ENCODE peak calls at places on chromosomes 16 and 17, in five cellular contexts. A is fibroblast of mammary gland, D is NB4, O is IMR-90, R is A549. Z is an unnamed sample.

GRCh38 chr17:9924735-9925191 is 19.7 kb upstream of the RCVRN start:
- DNase-seq in O (peak), A (peak), R (peak), D (peak), Z (peak)

GRCh38 chr16:50274771-50275415 is 8.5 kb downstream of the ADCY7 start:
- DNase-seq in R (no peak), O (no peak), D (no peak), A (no peak), Z (no peak)

GRCh38 chr17:55456307-55457240 is 34.9 kb upstream of the MMD start:
- DNase-seq in D (no peak), R (no peak), O (no peak), A (peak), Z (no peak)

GRCh38 chr17:50347087-50347893 is 1.4 kb downstream of the XYLT2 start:
- DNase-seq in R (no peak), D (no peak), A (no peak), O (peak), Z (no peak)

GRCh38 chr17:12068946-12069345 is 48.3 kb downstream of the MAP2K4 start:
- DNase-seq in A (no peak), O (peak), R (no peak), D (no peak), Z (peak)

GRCh38 chr17:50257574-50258224 is 16.6 kb upstream of the TMEM92 start:
- DNase-seq in D (no peak), R (no peak), A (no peak), O (no peak), Z (no peak)

GRCh38 chr16:57629516-57630401 is 1.3 kb downstream of the ADGRG1 start:
- DNase-seq in O (no peak), R (no peak), A (no peak), D (no peak), Z (no peak)

GRCh38 chr17:71933306-71933705 is 187.5 kb upstream of the SOX9 start:
- DNase-seq in D (no peak), A (no peak), R (no peak), O (no peak), Z (no peak)

GRCh38 chr17:72266099-72266852 is 145.5 kb downstream of the SOX9 start:
- DNase-seq in O (no peak), R (no peak), A (no peak), D (no peak), Z (no peak)

GRCh38 chr16:88804173-88804551 is 573 bp downstream of the CDT1 start:
- DNase-seq in A (no peak), O (no peak), R (no peak), D (no peak), Z (no peak)

GRCh38 chr17:50162466-50163254 is 3.1 kb upstream of the SGCA start:
- DNase-seq in O (no peak), R (no peak), A (no peak), D (no peak), Z (no peak)

GRCh38 chr17:31654936-31655335 is 204.1 kb downstream of the COPRS start:
- DNase-seq in D (peak), A (no peak), O (peak), R (no peak), Z (no peak)

GRCh38 chr17:32281011-32281451 is 15.4 kb downstream of the RHBDL3 start:
- DNase-seq in O (no peak), A (no peak), D (no peak), R (no peak), Z (no peak)

GRCh38 chr16:2697401-2697948 is 15.2 kb downstream of the KCTD5 start:
- DNase-seq in A (no peak), R (no peak), O (no peak), D (no peak), Z (no peak)

GRCh38 chr16:23518435-23518891 is 8.2 kb upstream of the GGA2 start:
- DNase-seq in O (peak), R (no peak), D (peak), A (no peak), Z (peak)

GRCh38 chr16:17331071-17331521 is 139.7 kb downstream of the XYLT1 start:
- DNase-seq in R (no peak), O (no peak), A (peak), D (no peak), Z (no peak)

GRCh38 chr17:57429966-57430365 is 173.6 kb downstream of the MSI2 start:
- DNase-seq in O (no peak), R (no peak), A (no peak), D (no peak), Z (no peak)

GRCh38 chr17:19390951-19391350 is 4.0 kb upstream of the MFAP4 start:
- DNase-seq in R (no peak), O (no peak), A (no peak), D (no peak), Z (no peak)

GRCh38 chr17:69268442-69269068 is 39.9 kb upstream of the ABCA10 start:
- DNase-seq in O (no peak), A (no peak), R (peak), D (no peak), Z (no peak)

GRCh38 chr16:24986512-24987303 is 28.5 kb downstream of the ARHGAP17 start:
- DNase-seq in O (peak), D (peak), A (peak), R (peak), Z (peak)

GRCh38 chr17:36494674-36495073 is 8.2 kb downstream of the ZNHIT3 start:
- DNase-seq in A (no peak), O (no peak), R (no peak), D (no peak), Z (no peak)

GRCh38 chr16:11273721-11274324 is 394 bp upstream of the PRM3 start:
- DNase-seq in A (no peak), D (no peak), R (peak), O (no peak), Z (no peak)

GRCh38 chr17:68294196-68294555 is 2.9 kb downstream of the ARSG start:
- DNase-seq in O (no peak), D (peak), R (no peak), A (no peak), Z (no peak)

GRCh38 chr16:88536510-88536909 is 33.7 kb upstream of the ZC3H18 start:
- DNase-seq in A (no peak), R (no peak), D (no peak), O (no peak), Z (no peak)

GRCh38 chr16:70689035-70689969 is 3.4 kb upstream of the MTSS2 start:
- DNase-seq in R (no peak), A (no peak), D (no peak), O (no peak), Z (no peak)

GRCh38 chr16:4787068-4787467 is 1.1 kb downstream of the SEPTIN12 start:
- DNase-seq in R (no peak), O (no peak), A (no peak), D (no peak), Z (no peak)

GRCh38 chr16:4788910-4789309 is 765 bp upstream of the SEPTIN12 start:
- DNase-seq in O (no peak), D (no peak), A (no peak), R (no peak), Z (no peak)

GRCh38 chr16:4785758-4786433 is 2.2 kb downstream of the SEPTIN12 start:
- DNase-seq in R (no peak), D (no peak), O (no peak), A (no peak), Z (no peak)

GRCh38 chr16:4788489-4788889 is 344 bp upstream of the SEPTIN12 start:
- DNase-seq in A (no peak), D (no peak), R (no peak), O (no peak), Z (no peak)

DNA sequence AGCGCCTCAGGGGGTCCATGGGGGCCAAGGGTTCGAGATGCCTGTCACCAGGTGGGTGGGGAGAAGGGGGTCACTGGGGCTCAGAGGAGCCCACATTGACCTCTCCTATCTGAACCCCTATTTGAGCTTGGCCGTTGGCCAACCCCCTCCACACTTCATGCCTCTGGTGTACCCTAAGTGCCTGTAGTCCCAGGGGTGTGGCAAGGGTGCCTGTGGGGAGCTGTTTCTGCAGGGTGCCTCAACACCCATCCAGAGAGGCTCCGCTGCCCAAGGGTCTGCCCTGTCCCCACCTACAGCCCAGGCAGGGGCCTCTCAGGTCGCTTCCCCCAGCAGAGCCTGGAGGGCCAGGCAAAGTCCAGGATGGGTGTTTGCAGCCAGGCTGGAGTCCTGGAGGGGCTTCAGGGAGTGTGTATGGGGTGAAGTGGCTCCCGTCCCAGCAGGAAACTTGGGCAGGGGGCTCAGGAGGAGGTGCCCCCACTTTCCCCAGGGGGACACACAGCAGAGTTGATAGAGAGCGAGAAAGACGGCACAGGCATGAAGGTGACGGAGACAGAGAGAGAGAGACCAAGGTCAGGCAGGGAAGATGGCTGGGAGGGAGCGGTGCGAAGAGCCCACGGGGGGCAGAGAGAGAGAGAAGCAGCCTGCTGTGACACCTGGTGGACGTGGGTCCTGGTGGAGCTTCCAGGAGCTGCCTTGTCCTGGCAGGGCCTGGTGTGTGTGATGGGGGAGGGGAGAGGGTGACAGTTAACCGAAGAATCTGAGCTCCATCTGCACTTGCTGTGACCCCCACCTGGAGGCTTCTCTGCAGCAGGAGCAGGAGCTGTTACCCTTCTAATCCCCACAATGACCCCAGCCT is at the start of gene SEPTIN12:
- DNase-seq in O (no peak), A (no peak), D (no peak), R (no peak), Z (no peak)
- TF ChIP-seq CTCF in O (no peak), A (no peak), D (no peak), R (no peak), Z (no peak)

DNA sequence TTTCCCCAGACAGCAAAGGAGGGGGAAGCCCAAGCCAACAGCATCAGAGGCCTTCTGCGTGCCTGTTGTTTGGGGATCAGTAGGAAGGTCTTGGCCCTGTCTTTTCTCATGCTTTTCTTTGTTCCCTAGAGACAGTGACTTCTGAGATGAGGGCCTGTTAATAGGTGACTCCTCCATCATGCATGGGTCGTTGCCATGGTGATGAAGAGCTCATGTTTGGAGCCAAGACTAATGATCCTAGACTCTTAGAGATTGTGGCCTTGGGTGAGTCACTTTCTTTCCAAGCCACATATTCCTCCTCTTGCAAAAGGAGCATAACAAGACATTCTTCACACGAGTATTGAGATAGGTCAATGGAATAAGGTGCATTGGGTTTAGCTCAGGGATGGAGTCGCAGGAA is 201.1 kb upstream of the ASIC2 start:
- DNase-seq in A (peak), D (no peak), O (no peak), R (no peak), Z (no peak)
- TF ChIP-seq CTCF in A (no peak), D (no peak), O (no peak), R (no peak), Z (no peak)

DNA sequence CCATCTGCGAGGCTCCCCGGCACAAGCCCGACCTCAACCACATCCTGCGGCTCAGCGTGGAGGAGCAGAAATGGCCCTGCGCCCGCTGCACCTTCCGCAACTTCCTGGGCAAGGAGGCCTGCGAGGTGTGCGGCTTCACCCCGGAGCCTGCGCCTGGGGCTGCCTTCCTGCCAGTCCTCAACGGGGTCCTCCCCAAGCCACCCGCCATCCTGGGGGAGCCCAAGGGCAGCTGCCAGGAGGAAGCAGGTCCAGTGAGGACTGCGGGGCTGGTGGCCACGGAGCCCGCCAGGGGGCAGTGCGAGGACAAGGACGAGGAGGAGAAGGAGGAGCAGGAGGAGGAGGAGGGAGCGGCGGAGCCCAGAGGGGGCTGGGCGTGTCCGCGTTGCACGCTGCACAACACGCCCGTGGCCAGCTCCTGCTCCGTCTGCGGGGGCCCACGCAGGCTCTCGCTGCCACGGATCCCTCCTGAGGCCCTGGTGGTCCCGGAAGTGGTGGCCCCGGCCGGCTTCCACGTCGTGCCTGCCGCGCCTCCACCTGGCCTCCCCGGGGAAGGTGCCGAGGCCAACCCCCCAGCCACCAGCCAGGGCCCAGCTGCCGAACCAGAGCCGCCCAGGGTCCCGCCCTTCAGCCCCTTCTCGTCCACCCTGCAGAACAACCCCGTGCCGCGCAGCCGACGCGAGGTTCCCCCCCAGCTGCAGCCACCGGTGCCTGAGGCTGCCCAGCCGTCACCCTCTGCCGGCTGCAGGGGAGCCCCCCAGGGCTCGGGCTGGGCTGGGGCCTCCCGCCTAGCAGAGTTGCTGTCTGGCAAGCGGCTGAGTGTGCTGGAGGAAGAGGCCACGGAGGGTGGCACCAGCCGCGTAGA is 13.1 kb upstream of the PRR35 start:
- DNase-seq in D (peak), R (peak), O (peak), A (peak), Z (no peak)
- TF ChIP-seq CTCF in D (peak), R (peak), O (peak), A (peak), Z (peak)

DNA sequence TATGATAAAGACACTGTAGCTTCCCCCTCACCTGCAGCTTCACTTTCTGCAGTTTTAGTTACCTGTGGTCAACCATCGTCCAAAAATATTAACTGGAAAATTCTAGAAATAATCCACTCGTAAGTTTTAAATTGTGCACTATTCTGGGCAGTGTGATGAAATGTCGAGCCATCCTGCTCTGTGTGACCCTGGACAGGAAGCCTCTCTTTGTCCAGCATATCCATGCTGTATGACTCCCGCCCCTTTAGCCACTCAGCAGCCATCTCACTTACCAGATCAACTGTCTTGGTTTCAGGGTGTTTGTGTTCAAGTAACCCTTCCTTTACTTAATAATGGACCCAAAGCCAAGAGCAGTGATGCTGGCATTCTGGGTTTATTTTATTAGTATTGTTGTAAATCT is 56.1 kb downstream of the SIAH1 start:
- DNase-seq in O (no peak), D (no peak), R (no peak), A (no peak), Z (no peak)
- TF ChIP-seq CTCF in O (no peak), D (no peak), R (no peak), A (no peak), Z (no peak)

GRCh38 chr17:45260204-45260783 is 1.6 kb downstream of the SPATA32 start:
- DNase-seq in A (no peak), D (no peak), O (no peak), R (no peak), Z (no peak)

GRCh38 chr17:45255358-45255757 is 6.5 kb downstream of the SPATA32 start:
- DNase-seq in D (no peak), O (no peak), R (no peak), A (no peak), Z (no peak)

GRCh38 chr17:45253879-45254278 is 8.0 kb downstream of the SPATA32 start:
- DNase-seq in O (no peak), A (no peak), R (no peak), D (no peak), Z (no peak)

GRCh38 chr17:45257115-45257514 is 4.8 kb downstream of the SPATA32 start:
- DNase-seq in D (no peak), O (no peak), A (no peak), R (no peak), Z (no peak)

DNA sequence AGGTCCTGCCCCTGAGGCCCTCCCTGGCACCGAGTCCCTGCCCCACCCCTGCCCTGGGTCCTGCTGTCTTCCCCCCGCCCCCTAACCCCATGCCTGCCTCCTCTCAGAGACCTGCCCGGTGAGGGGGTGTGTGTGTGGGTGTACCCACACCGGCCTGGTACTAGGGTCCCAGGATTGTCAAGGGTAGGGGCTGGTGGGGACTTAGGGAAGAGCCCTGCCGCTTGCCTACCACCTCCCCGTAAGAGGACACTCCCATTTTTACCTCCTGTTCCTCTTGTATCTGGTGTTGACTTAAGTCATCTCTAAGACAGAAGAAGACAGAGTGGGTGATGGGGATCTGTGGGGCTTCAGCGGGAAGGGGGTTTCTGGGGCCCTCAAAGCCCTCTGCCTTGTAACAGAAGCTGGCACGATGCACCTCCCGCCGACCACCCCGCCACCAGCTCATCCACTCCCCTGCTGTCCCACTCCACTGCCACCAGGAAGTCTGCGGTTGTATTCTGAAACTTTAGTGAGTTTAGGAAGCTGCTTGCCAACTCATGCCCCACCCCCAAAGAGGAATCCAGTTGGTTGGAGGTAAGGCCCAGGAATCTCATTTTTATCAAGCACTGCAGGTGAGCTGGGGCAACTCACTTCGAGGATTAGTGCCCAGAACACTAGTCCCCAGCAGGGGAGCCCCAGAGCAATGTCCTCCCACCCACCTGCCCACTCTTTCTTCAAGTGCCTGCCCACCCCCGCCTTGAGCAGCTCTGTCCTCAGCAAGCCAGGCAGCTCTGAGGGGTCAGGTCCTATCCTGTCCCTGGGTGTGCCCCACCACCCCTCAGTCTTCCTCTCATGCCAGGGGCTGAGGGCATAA is 5.6 kb downstream of the SPATA32 start:
- DNase-seq in A (no peak), R (no peak), O (no peak), D (peak), Z (no peak)
- TF ChIP-seq CTCF in A (no peak), R (no peak), O (no peak), D (no peak), Z (no peak)